ENCODE peak calls at places on chromosomes 7 and 10, in four cellular contexts. H, S, W and M are unnamed samples.

GRCh38 chr7:33471636-33472242 is 342.4 kb downstream of the BBS9 start:
- DNase-seq in H (no peak), S (no peak), W (no peak), M (no peak)

GRCh38 chr10:122054046-122055025 is 65.4 kb downstream of the TACC2 start:
- DNase-seq in H (peak), S (peak), W (peak), M (no peak)

GRCh38 chr7:108463613-108464012 is 7.4 kb upstream of the NRCAM start:
- DNase-seq in H (no peak), S (no peak), W (no peak), M (peak)

GRCh38 chr10:110141185-110141584 is 66.2 kb upstream of the MXI1 start:
- DNase-seq in H (no peak), S (no peak), W (no peak), M (no peak)

GRCh38 chr7:50653116-50653854 is 88.1 kb upstream of the DDC start:
- DNase-seq in H (no peak), S (no peak), W (peak), M (no peak)

GRCh38 chr7:112185005-112185834 is 21.0 kb downstream of the DOCK4 start:
- DNase-seq in H (no peak), S (no peak), W (no peak), M (no peak)

GRCh38 chr7:45278763-45279420 is 121.3 kb downstream of the RAMP3 start:
- DNase-seq in H (no peak), S (no peak), W (no peak), M (no peak)

GRCh38 chr7:104980969-104981670 is 32.9 kb upstream of the KMT2E start:
- DNase-seq in H (no peak), S (no peak), W (no peak), M (no peak)

GRCh38 chr7:151410405-151411390 is 860 bp upstream of the WDR86 start:
- DNase-seq in H (peak), S (peak), W (peak), M (peak)

GRCh38 chr10:101065479-101066145 is 3.8 kb downstream of the KAZALD1 start:
- DNase-seq in H (no peak), S (peak), W (no peak), M (no peak)

GRCh38 chr10:58746470-58747185 is 234.0 kb downstream of the BICC1 start:
- DNase-seq in H (no peak), S (no peak), W (no peak), M (no peak)

GRCh38 chr10:98267069-98267893 is 713 bp downstream of the LOXL4 start:
- DNase-seq in H (no peak), S (no peak), W (no peak), M (no peak)

GRCh38 chr7:146084086-146084485 is 32.5 kb upstream of the CNTNAP2 start:
- DNase-seq in H (no peak), S (no peak), W (no peak), M (no peak)

GRCh38 chr7:7681191-7681935 is 37.0 kb downstream of the RPA3 start:
- DNase-seq in H (peak), S (peak), W (no peak), M (peak)

GRCh38 chr7:16660702-16661464 is 14.9 kb downstream of the BZW2 start:
- DNase-seq in H (no peak), S (no peak), W (no peak), M (no peak)

GRCh38 chr10:119762805-119763798 is 37.3 kb downstream of the INPP5F start:
- DNase-seq in H (no peak), S (no peak), W (no peak), M (no peak)

GRCh38 chr7:152054377-152055230 is 29.1 kb downstream of the GALNT11 start:
- DNase-seq in H (peak), S (no peak), W (peak), M (no peak)

GRCh38 chr7:139931190-139932007 is 102.3 kb downstream of the TBXAS1 start:
- DNase-seq in H (no peak), S (no peak), W (no peak), M (no peak)

GRCh38 chr10:114855776-114856543 is 34.4 kb downstream of the FHIP2A start:
- DNase-seq in H (no peak), S (no peak), W (no peak), M (no peak)

GRCh38 chr10:131943021-131943814 is 38.5 kb downstream of the BNIP3 start:
- DNase-seq in H (peak), S (peak), W (no peak), M (peak)

GRCh38 chr7:112204072-112204775 is 2.0 kb downstream of the DOCK4 start:
- DNase-seq in H (no peak), S (peak), W (no peak), M (no peak)

GRCh38 chr7:41027428-41028115 is 675.3 kb downstream of the INHBA start:
- DNase-seq in H (no peak), S (no peak), W (no peak), M (no peak)

GRCh38 chr10:33129987-33130386 is 172.0 kb upstream of the ITGB1 start:
- DNase-seq in H (no peak), S (no peak), W (no peak), M (no peak)

DNA sequence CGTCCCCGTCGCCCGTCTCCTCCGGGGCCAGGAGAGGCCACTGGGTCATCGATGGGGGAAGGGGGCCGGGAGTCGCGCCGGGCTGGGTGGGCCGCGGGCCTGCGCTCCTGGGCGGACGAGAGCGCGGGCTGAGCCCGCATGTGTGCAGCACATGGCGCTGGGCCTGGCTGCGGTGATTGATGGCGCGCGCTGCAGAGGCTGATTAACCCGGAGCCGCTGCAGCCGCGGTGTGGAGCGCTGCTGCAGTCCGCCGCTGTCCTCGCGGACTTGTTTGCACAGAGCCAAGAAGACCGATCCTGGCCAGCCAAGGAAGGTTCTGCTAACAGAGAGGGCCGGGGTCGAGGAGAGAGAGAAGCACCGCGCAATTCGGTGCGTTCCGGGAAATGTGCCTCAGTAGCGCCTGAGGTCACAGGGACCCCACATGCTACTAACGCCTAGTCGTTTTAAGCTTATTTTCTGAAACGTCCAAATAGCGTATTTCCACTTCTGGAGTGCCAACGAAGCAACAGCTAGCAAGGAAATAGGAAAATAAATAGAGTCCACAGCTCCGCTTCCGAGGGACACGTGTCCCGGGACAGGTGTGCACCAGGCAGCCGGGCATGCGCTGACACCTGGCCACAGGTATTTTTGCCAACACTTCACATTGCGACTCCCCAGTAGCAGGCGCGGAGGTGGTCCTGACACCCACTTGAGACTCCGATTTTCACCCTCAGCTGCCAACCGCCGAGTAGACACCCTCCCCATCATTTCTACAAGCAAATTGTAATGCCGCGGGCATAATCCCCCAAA is 6.2 kb downstream of the MNX1 start:
- DNase-seq in H (no peak), S (no peak), W (no peak), M (no peak)
- H3K4me3 ChIP-seq in H (no peak), S (no peak), W (peak), M (no peak)

GRCh38 chr10:1074748-1075358 is 18.7 kb downstream of the WDR37 start:
- DNase-seq in H (peak), S (no peak), W (no peak), M (no peak)
- TF ChIP-seq CTCF in H (peak), S (no peak), W (peak), M (peak)

GRCh38 chr10:126239844-126240243 is 148.4 kb downstream of the ADAM12 start:
- DNase-seq in H (peak), S (no peak), W (no peak), M (no peak)
- H3K27ac ChIP-seq in H (no peak), S (no peak), W (no peak), M (no peak)

GRCh38 chr10:15254808-15255655 is 86.5 kb upstream of the NMT2 start:
- DNase-seq in H (no peak), S (no peak), W (no peak), M (peak)
- H3K4me3 ChIP-seq in H (no peak), S (no peak), W (peak), M (peak)

DNA sequence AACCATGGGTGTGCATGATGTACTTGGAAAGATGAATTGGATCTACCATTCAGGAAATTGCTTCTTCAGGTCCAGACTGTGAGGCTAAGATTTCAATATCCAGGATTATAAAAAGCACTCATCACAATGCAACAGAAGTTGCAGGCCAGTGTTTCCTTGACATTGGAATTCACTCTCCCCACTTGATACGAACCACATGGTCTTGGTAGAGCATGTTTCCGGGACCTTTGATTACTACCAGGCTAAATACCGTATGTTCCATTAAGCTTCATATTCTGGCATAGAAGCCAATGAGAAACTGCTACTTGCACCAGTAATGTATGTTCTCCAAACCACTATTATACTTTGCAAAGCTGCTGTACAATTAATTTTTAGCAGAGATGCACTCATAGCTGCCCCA is 8.2 kb downstream of the FRMD4A start:
- DNase-seq in H (no peak), S (no peak), W (no peak), M (no peak)
- TF ChIP-seq CTCF in H (no peak), S (no peak), W (no peak), M (no peak)

GRCh38 chr10:112526130-112526529 is 79.1 kb downstream of the VTI1A start:
- DNase-seq in H (no peak), S (no peak), W (no peak), M (no peak)
- H3K27ac ChIP-seq in H (no peak), S (no peak), W (no peak), M (no peak)

GRCh38 chr10:30094601-30095000 is 35.2 kb upstream of the JCAD start:
- DNase-seq in H (no peak), S (no peak), W (no peak), M (no peak)
- H3K4me3 ChIP-seq in H (no peak), S (no peak), W (no peak), M (no peak)

DNA sequence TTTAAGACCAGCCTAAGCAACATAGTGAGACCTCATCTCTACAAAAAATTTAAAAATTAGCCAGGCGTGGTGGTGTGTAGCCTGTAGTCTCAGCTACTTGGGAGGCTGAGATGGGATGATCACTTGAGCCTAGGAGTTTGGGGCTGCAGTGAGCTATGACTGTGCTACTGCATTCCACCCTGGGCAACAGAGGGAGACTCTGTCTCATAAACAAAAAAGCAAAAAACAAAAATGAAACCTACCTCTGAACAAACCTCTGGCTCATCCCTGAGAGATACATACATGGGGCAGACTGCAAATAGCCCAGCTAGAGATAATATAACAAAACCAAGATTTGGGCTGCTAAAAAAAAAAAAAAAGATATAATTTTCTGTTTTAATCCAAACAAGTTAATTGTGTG is 19.5 kb downstream of the C10orf67 start:
- DNase-seq in H (no peak), S (no peak), W (no peak), M (no peak)
- TF ChIP-seq CTCF in H (no peak), S (no peak), W (no peak), M (no peak)

GRCh38 chr10:73950155-73950554 is 39.2 kb downstream of the PLAU start:
- DNase-seq in H (no peak), S (no peak), W (no peak), M (no peak)
- H3K27ac ChIP-seq in H (no peak), S (no peak), W (no peak), M (no peak)